ENCODE peak calls at places on chromosome 15, in four cellular contexts. One of them, this sample, is unnamed.

GRCh38 chr15:20645956-20646355 is 104.4 kb upstream of the GOLGA6L6 start:
- DNase-seq in skeletal muscle cell: no peak
- DNase-seq in aorta: peak
- DNase-seq in iPS DF 6.9: no peak
- DNase-seq in this sample: no peak

GRCh38 chr15:28914483-28915023 is 28.8 kb downstream of the APBA2 start:
- DNase-seq in skeletal muscle cell: no peak
- DNase-seq in aorta: peak
- DNase-seq in iPS DF 6.9: no peak
- DNase-seq in this sample: no peak

GRCh38 chr15:28953573-28954195 is 67.9 kb downstream of the APBA2 start:
- DNase-seq in skeletal muscle cell: no peak
- DNase-seq in aorta: peak
- DNase-seq in iPS DF 6.9: no peak
- DNase-seq in this sample: no peak

GRCh38 chr15:82750831-82751181 is 41.1 kb upstream of the AP3B2 start:
- DNase-seq in skeletal muscle cell: no peak
- DNase-seq in aorta: no peak
- DNase-seq in iPS DF 6.9: no peak
- DNase-seq in this sample: no peak

GRCh38 chr15:32715276-32715675 is 2.5 kb upstream of the GREM1 start:
- DNase-seq in skeletal muscle cell: no peak
- DNase-seq in aorta: no peak
- DNase-seq in iPS DF 6.9: no peak
- DNase-seq in this sample: no peak

GRCh38 chr15:35067501-35068347 is 17.4 kb downstream of the NANOGP8 start:
- DNase-seq in skeletal muscle cell: no peak
- DNase-seq in aorta: no peak
- DNase-seq in iPS DF 6.9: no peak
- DNase-seq in this sample: no peak

GRCh38 chr15:63701365-63701764 is 104.2 kb downstream of the FBXL22 start:
- DNase-seq in skeletal muscle cell: no peak
- DNase-seq in aorta: no peak
- DNase-seq in iPS DF 6.9: no peak
- DNase-seq in this sample: no peak

GRCh38 chr15:66714543-66714981 is 12.5 kb downstream of the SMAD6 start:
- DNase-seq in skeletal muscle cell: no peak
- DNase-seq in aorta: no peak
- DNase-seq in iPS DF 6.9: no peak
- DNase-seq in this sample: no peak

GRCh38 chr15:63484433-63484832 is 20.0 kb upstream of the USP3 start:
- DNase-seq in skeletal muscle cell: no peak
- DNase-seq in aorta: no peak
- DNase-seq in iPS DF 6.9: no peak
- DNase-seq in this sample: no peak

GRCh38 chr15:76799760-76800159 is 105.4 kb downstream of the SCAPER start:
- DNase-seq in skeletal muscle cell: peak
- DNase-seq in aorta: no peak
- DNase-seq in iPS DF 6.9: no peak
- DNase-seq in this sample: no peak

GRCh38 chr15:39598186-39598850 is 17.4 kb downstream of the THBS1 start:
- DNase-seq in skeletal muscle cell: no peak
- DNase-seq in aorta: no peak
- DNase-seq in iPS DF 6.9: no peak
- DNase-seq in this sample: no peak

GRCh38 chr15:71826196-71826595 is 15.8 kb downstream of the NR2E3 start:
- DNase-seq in skeletal muscle cell: no peak
- DNase-seq in aorta: no peak
- DNase-seq in iPS DF 6.9: no peak
- DNase-seq in this sample: no peak

GRCh38 chr15:37824717-37825382 is 109.6 kb upstream of the TMCO5A start:
- DNase-seq in skeletal muscle cell: peak
- DNase-seq in aorta: no peak
- DNase-seq in iPS DF 6.9: no peak
- DNase-seq in this sample: peak

GRCh38 chr15:77481670-77482069 is 61.0 kb downstream of the HMG20A start:
- DNase-seq in skeletal muscle cell: peak
- DNase-seq in aorta: no peak
- DNase-seq in iPS DF 6.9: no peak
- DNase-seq in this sample: no peak

GRCh38 chr15:85408270-85408746 is 27.9 kb downstream of the AKAP13 start:
- DNase-seq in skeletal muscle cell: no peak
- DNase-seq in aorta: no peak
- DNase-seq in iPS DF 6.9: no peak
- DNase-seq in this sample: no peak

GRCh38 chr15:25850154-25851111 is 12.7 kb downstream of the ATP10A start:
- DNase-seq in skeletal muscle cell: peak
- DNase-seq in aorta: peak
- DNase-seq in iPS DF 6.9: no peak
- DNase-seq in this sample: peak

This sample was measured in NT2/D1.